ENCODE peak calls at places on chromosome 3, in four cellular contexts. R is stimulated activated naive CD8-positive, alpha-beta T cell treated with anti-CD3 and anti-CD28 coated beads, Interleukin-15, amount 100 ng/mL, for 72 hours; V is Calu3; W is posterior cingulate gyrus. L is an unnamed sample.

GRCh38 chr3:132354916-132355702 is 37.9 kb downstream of the ACP3 start:
- DNase-seq in V (peak; percentile 18), R (no peak), W (no peak), L (no peak)

GRCh38 chr3:29280675-29281264 is at the start of gene RBMS3:
- DNase-seq in W (peak; percentile 33), R (peak; percentile 31), V (peak; percentile 66), L (peak; percentile 96)

GRCh38 chr3:5806192-5806591 is 618.7 kb downstream of the EDEM1 start:
- DNase-seq in W (no peak), R (no peak), V (no peak), L (no peak)

GRCh38 chr3:40309439-40309924 is at the start of gene EIF1B:
- DNase-seq in W (peak; percentile 99), R (peak; percentile 97), V (peak; percentile 98), L (peak; percentile 97)

GRCh38 chr3:128194843-128195242 is 41.6 kb downstream of the EEFSEC start:
- DNase-seq in V (no peak), R (no peak), W (no peak), L (no peak)

GRCh38 chr3:107206141-107206540 is 171.1 kb upstream of the CCDC54 start:
- DNase-seq in R (no peak), V (peak; percentile 46), W (peak; percentile 23), L (no peak)

GRCh38 chr3:104763007-104763406 is 603.7 kb upstream of the ALCAM start:
- DNase-seq in V (no peak), R (no peak), W (no peak), L (no peak)

GRCh38 chr3:42683875-42684593 is 1.3 kb upstream of the KLHL40 start:
- DNase-seq in V (peak; percentile 56), W (peak; percentile 51), R (no peak), L (peak; percentile 90)

GRCh38 chr3:189806171-189806951 is 175.2 kb downstream of the TP63 start:
- DNase-seq in W (no peak), R (no peak), V (no peak), L (no peak)

GRCh38 chr3:167483708-167484475 is 10.1 kb upstream of the SERPINI2 start:
- DNase-seq in W (no peak), R (no peak), V (no peak), L (no peak)

GRCh38 chr3:126945891-126946290 is 37.0 kb upstream of the PLXNA1 start:
- DNase-seq in V (no peak), W (no peak), R (no peak), L (no peak)

GRCh38 chr3:42688487-42689420 is 3.4 kb downstream of the KLHL40 start:
- DNase-seq in V (no peak), W (no peak), R (no peak), L (peak; percentile 53)

GRCh38 chr3:147397911-147398809 is 8.2 kb downstream of the ZIC4 start:
- DNase-seq in W (no peak), R (no peak), V (no peak), L (no peak)

GRCh38 chr3:117355566-117355965 is 646.0 kb downstream of the TUSC7 start:
- DNase-seq in W (no peak), R (no peak), V (peak; percentile 27), L (no peak)

GRCh38 chr3:72818092-72818721 is 30.0 kb downstream of the SHQ1 start:
- DNase-seq in W (no peak), R (no peak), V (peak; percentile 15), L (no peak)

GRCh38 chr3:184688251-184688851 is 23.5 kb downstream of the MAGEF1 start:
- DNase-seq in W (no peak), R (no peak), V (no peak), L (peak; percentile 46)

GRCh38 chr3:180274536-180274935 is 237.8 kb upstream of the PEX5L start:
- DNase-seq in V (no peak), W (no peak), R (no peak), L (no peak)

GRCh38 chr3:52846427-52846983 is 11.7 kb upstream of the MUSTN1 start:
- DNase-seq in R (no peak), W (peak; percentile 34), V (no peak), L (peak; percentile 26)

GRCh38 chr3:150871192-150871591 is 34.0 kb downstream of the MINDY4B start:
- DNase-seq in W (no peak), V (peak; percentile 5), R (no peak), L (no peak)

GRCh38 chr3:17023006-17023664 is 138.4 kb downstream of the PLCL2 start:
- DNase-seq in W (no peak), R (peak; percentile 53), V (peak; percentile 32), L (no peak)

GRCh38 chr3:181326637-181327223 is 337.2 kb upstream of the DNAJC19 start:
- DNase-seq in V (peak; percentile 30), W (no peak), R (no peak), L (no peak)

GRCh38 chr3:37987751-37988179 is 2.8 kb upstream of the VILL start:
- DNase-seq in R (no peak), V (no peak), W (no peak), L (no peak)

GRCh38 chr3:165755571-165755970 is 81.7 kb downstream of the BCHE start:
- DNase-seq in R (no peak), V (no peak), W (no peak), L (no peak)

GRCh38 chr3:13874891-13875290 is 5.0 kb downstream of the WNT7A start:
- DNase-seq in R (no peak), W (no peak), V (no peak), L (no peak)